ENCODE peak calls at places on chromosomes 13 and 19, in six cellular contexts. One of them, this sample, is unnamed.

GRCh38 chr19:13022859-13023636 is 27.8 kb downstream of the NFIX start:
- DNase-seq in dorsolateral prefrontal cortex: peak
- DNase-seq in cardiac muscle cell: peak
- DNase-seq in GM23338: peak
- DNase-seq in astrocyte of the spinal cord: peak
- DNase-seq in AG09319: peak
- DNase-seq in this sample: peak

GRCh38 chr13:50715402-50716146 is 127.9 kb downstream of the DLEU7 start:
- DNase-seq in dorsolateral prefrontal cortex: peak
- DNase-seq in cardiac muscle cell: no peak
- DNase-seq in GM23338: no peak
- DNase-seq in astrocyte of the spinal cord: no peak
- DNase-seq in AG09319: no peak
- DNase-seq in this sample: no peak

GRCh38 chr19:43599635-43600295 is 3.4 kb downstream of the ZNF576 start:
- DNase-seq in dorsolateral prefrontal cortex: no peak
- DNase-seq in cardiac muscle cell: no peak
- DNase-seq in GM23338: no peak
- DNase-seq in astrocyte of the spinal cord: no peak
- DNase-seq in AG09319: no peak
- DNase-seq in this sample: no peak

GRCh38 chr19:49059056-49059455 is 1.5 kb upstream of the CGB7 start:
- DNase-seq in dorsolateral prefrontal cortex: no peak
- DNase-seq in cardiac muscle cell: no peak
- DNase-seq in GM23338: no peak
- DNase-seq in astrocyte of the spinal cord: no peak
- DNase-seq in AG09319: no peak
- DNase-seq in this sample: no peak

GRCh38 chr19:1098177-1099051 is 3.2 kb upstream of the POLR2E start:
- DNase-seq in dorsolateral prefrontal cortex: no peak
- DNase-seq in cardiac muscle cell: peak
- DNase-seq in GM23338: no peak
- DNase-seq in astrocyte of the spinal cord: no peak
- DNase-seq in AG09319: no peak
- DNase-seq in this sample: no peak

GRCh38 chr13:22402682-22403081 is 731.8 kb downstream of the FGF9 start:
- DNase-seq in dorsolateral prefrontal cortex: no peak
- DNase-seq in cardiac muscle cell: no peak
- DNase-seq in GM23338: no peak
- DNase-seq in astrocyte of the spinal cord: no peak
- DNase-seq in AG09319: no peak
- DNase-seq in this sample: no peak

GRCh38 chr13:32246468-32246867 is 68.7 kb downstream of the ZAR1L start:
- DNase-seq in dorsolateral prefrontal cortex: peak
- DNase-seq in cardiac muscle cell: peak
- DNase-seq in GM23338: peak
- DNase-seq in astrocyte of the spinal cord: peak
- DNase-seq in AG09319: peak
- DNase-seq in this sample: peak

GRCh38 chr13:52383362-52383761 is 22.6 kb downstream of the THSD1 start:
- DNase-seq in dorsolateral prefrontal cortex: no peak
- DNase-seq in cardiac muscle cell: no peak
- DNase-seq in GM23338: no peak
- DNase-seq in astrocyte of the spinal cord: no peak
- DNase-seq in AG09319: no peak
- DNase-seq in this sample: no peak

GRCh38 chr19:48094843-48095203 is 15.8 kb downstream of the PLA2G4C start:
- DNase-seq in dorsolateral prefrontal cortex: no peak
- DNase-seq in cardiac muscle cell: no peak
- DNase-seq in GM23338: no peak
- DNase-seq in astrocyte of the spinal cord: no peak
- DNase-seq in AG09319: no peak
- DNase-seq in this sample: no peak

GRCh38 chr13:74077847-74078246 is 56.4 kb downstream of the KLF12 start:
- DNase-seq in dorsolateral prefrontal cortex: no peak
- DNase-seq in cardiac muscle cell: peak
- DNase-seq in GM23338: no peak
- DNase-seq in astrocyte of the spinal cord: peak
- DNase-seq in AG09319: no peak
- DNase-seq in this sample: no peak

GRCh38 chr13:50452761-50453160 is 390.7 kb downstream of the DLEU7 start:
- DNase-seq in dorsolateral prefrontal cortex: no peak
- DNase-seq in cardiac muscle cell: peak
- DNase-seq in GM23338: no peak
- DNase-seq in astrocyte of the spinal cord: no peak
- DNase-seq in AG09319: no peak
- DNase-seq in this sample: no peak

GRCh38 chr13:82129281-82129680 is 1753.0 kb downstream of the SLITRK1 start:
- DNase-seq in dorsolateral prefrontal cortex: no peak
- DNase-seq in cardiac muscle cell: no peak
- DNase-seq in GM23338: no peak
- DNase-seq in astrocyte of the spinal cord: no peak
- DNase-seq in AG09319: no peak
- DNase-seq in this sample: no peak

DNA sequence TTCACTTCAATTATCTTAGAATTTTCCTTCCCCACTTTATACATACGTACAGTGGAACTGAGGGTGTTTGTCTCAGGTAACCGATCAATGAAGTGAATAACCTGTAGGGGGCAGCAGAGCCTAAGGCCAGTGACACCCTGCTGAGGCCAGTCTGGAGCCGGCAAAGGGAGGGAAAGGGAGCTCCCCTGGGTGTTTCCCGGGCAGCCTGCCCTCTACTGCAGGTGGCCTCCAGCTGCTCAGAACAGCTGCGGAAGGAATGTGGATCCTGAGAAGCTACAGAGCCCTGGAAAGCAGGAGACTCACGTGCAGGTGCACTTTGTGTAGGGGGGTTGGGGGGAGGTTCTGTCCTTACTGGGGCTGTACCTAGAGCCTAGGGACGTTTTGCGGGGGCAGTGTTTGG is 832 bp upstream of the ZNF491 start:
- DNase-seq in dorsolateral prefrontal cortex: peak
- DNase-seq in cardiac muscle cell: peak
- DNase-seq in GM23338: peak
- DNase-seq in astrocyte of the spinal cord: peak
- DNase-seq in AG09319: peak
- DNase-seq in this sample: peak
- TF ChIP-seq CTCF in dorsolateral prefrontal cortex: peak
- TF ChIP-seq CTCF in cardiac muscle cell: peak
- TF ChIP-seq CTCF in GM23338: peak
- TF ChIP-seq CTCF in astrocyte of the spinal cord: peak
- TF ChIP-seq CTCF in AG09319: peak
- TF ChIP-seq CTCF in this sample: peak

GRCh38 chr19:15498156-15498858 is 10.0 kb upstream of the CYP4F22 start:
- DNase-seq in dorsolateral prefrontal cortex: no peak
- DNase-seq in cardiac muscle cell: no peak
- DNase-seq in GM23338: no peak
- DNase-seq in astrocyte of the spinal cord: no peak
- DNase-seq in AG09319: no peak
- DNase-seq in this sample: no peak

GRCh38 chr19:15502264-15502663 is 6.1 kb upstream of the CYP4F22 start:
- DNase-seq in dorsolateral prefrontal cortex: no peak
- DNase-seq in cardiac muscle cell: no peak
- DNase-seq in GM23338: no peak
- DNase-seq in astrocyte of the spinal cord: no peak
- DNase-seq in AG09319: no peak
- DNase-seq in this sample: no peak

GRCh38 chr19:15506074-15506565 is 2.2 kb upstream of the CYP4F22 start:
- DNase-seq in dorsolateral prefrontal cortex: no peak
- DNase-seq in cardiac muscle cell: no peak
- DNase-seq in GM23338: no peak
- DNase-seq in astrocyte of the spinal cord: no peak
- DNase-seq in AG09319: no peak
- DNase-seq in this sample: no peak

GRCh38 chr19:15498910-15499309 is 9.4 kb upstream of the CYP4F22 start:
- DNase-seq in dorsolateral prefrontal cortex: no peak
- DNase-seq in cardiac muscle cell: no peak
- DNase-seq in GM23338: peak
- DNase-seq in astrocyte of the spinal cord: no peak
- DNase-seq in AG09319: no peak
- DNase-seq in this sample: no peak

DNA sequence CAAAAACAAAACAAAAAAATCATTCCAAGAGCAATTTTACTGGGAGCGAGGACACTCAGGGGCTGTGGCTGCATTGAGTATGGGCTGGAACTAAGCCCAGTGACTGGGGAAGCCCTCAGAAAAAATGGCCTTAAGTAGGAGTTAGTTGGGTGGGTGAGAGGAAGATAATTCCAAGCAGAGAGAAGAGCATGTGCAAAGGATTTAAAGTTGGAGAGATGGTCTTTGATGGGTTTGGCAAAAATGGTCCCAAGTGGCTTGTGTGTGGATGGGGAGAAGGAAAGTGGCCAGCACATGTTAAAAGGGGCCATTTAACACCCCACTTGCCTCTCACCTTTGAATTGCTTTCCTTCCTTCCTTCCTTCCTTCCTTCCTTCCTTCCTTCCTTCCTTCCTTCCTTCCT is 6.7 kb upstream of the CYP4F22 start:
- DNase-seq in dorsolateral prefrontal cortex: no peak
- DNase-seq in cardiac muscle cell: no peak
- DNase-seq in GM23338: no peak
- DNase-seq in astrocyte of the spinal cord: no peak
- DNase-seq in AG09319: no peak
- DNase-seq in this sample: no peak
- TF ChIP-seq CTCF in dorsolateral prefrontal cortex: no peak
- TF ChIP-seq CTCF in cardiac muscle cell: no peak
- TF ChIP-seq CTCF in GM23338: no peak
- TF ChIP-seq CTCF in astrocyte of the spinal cord: no peak
- TF ChIP-seq CTCF in AG09319: no peak
- TF ChIP-seq CTCF in this sample: no peak

GRCh38 chr13:110137677-110138008 is 169.3 kb downstream of the COL4A1 start:
- DNase-seq in dorsolateral prefrontal cortex: peak
- DNase-seq in cardiac muscle cell: peak
- DNase-seq in GM23338: no peak
- DNase-seq in astrocyte of the spinal cord: no peak
- DNase-seq in AG09319: no peak
- DNase-seq in this sample: no peak
- TF ChIP-seq CTCF in dorsolateral prefrontal cortex: peak
- TF ChIP-seq CTCF in cardiac muscle cell: peak
- TF ChIP-seq CTCF in GM23338: peak
- TF ChIP-seq CTCF in astrocyte of the spinal cord: peak
- TF ChIP-seq CTCF in AG09319: peak
- TF ChIP-seq CTCF in this sample: no peak

GRCh38 chr19:40588926-40589569 is 12.1 kb upstream of the LTBP4 start:
- DNase-seq in dorsolateral prefrontal cortex: no peak
- DNase-seq in cardiac muscle cell: no peak
- DNase-seq in GM23338: no peak
- DNase-seq in astrocyte of the spinal cord: no peak
- DNase-seq in AG09319: no peak
- DNase-seq in this sample: no peak

GRCh38 chr19:40590464-40591265 is 10.5 kb upstream of the LTBP4 start:
- DNase-seq in dorsolateral prefrontal cortex: no peak
- DNase-seq in cardiac muscle cell: no peak
- DNase-seq in GM23338: no peak
- DNase-seq in astrocyte of the spinal cord: no peak
- DNase-seq in AG09319: no peak
- DNase-seq in this sample: no peak

GRCh38 chr19:40586611-40587010 is 9.9 kb downstream of the SHKBP1 start:
- DNase-seq in dorsolateral prefrontal cortex: no peak
- DNase-seq in cardiac muscle cell: no peak
- DNase-seq in GM23338: no peak
- DNase-seq in astrocyte of the spinal cord: no peak
- DNase-seq in AG09319: no peak
- DNase-seq in this sample: no peak

GRCh38 chr19:40589723-40590429 is 11.3 kb upstream of the LTBP4 start:
- DNase-seq in dorsolateral prefrontal cortex: no peak
- DNase-seq in cardiac muscle cell: no peak
- DNase-seq in GM23338: no peak
- DNase-seq in astrocyte of the spinal cord: no peak
- DNase-seq in AG09319: no peak
- DNase-seq in this sample: no peak

GRCh38 chr19:40588110-40588854 is 11.6 kb downstream of the SHKBP1 start:
- DNase-seq in dorsolateral prefrontal cortex: no peak
- DNase-seq in cardiac muscle cell: peak
- DNase-seq in GM23338: no peak
- DNase-seq in astrocyte of the spinal cord: peak
- DNase-seq in AG09319: no peak
- DNase-seq in this sample: no peak
- TF ChIP-seq CTCF in dorsolateral prefrontal cortex: no peak
- TF ChIP-seq CTCF in cardiac muscle cell: no peak
- TF ChIP-seq CTCF in GM23338: no peak
- TF ChIP-seq CTCF in astrocyte of the spinal cord: no peak
- TF ChIP-seq CTCF in AG09319: no peak
- TF ChIP-seq CTCF in this sample: no peak

This sample was measured in HFFc6.